ENCODE peak calls at places on chromosome 6, in six cellular contexts. One of them, this sample, is unnamed.

GRCh38 chr6:137799950-137800568 is 67.0 kb upstream of the TNFAIP3 start:
- DNase-seq in lower lobe of right lung: no peak
- DNase-seq in fibroblast of pulmonary artery: peak; percentile 77
- DNase-seq in lower leg skin: no peak
- DNase-seq in GM12865: peak; percentile 88
- DNase-seq in CD8-positive, alpha-beta T cell: peak; percentile 76
- DNase-seq in this sample: peak; percentile 47

GRCh38 chr6:11263185-11263817 is 30.8 kb upstream of the NEDD9 start:
- DNase-seq in lower lobe of right lung: peak; percentile 73
- DNase-seq in fibroblast of pulmonary artery: peak; percentile 91
- DNase-seq in lower leg skin: peak; percentile 92
- DNase-seq in GM12865: no peak
- DNase-seq in CD8-positive, alpha-beta T cell: no peak
- DNase-seq in this sample: no peak

GRCh38 chr6:30611150-30611855 is 5.7 kb downstream of the PPP1R10 start:
- DNase-seq in lower lobe of right lung: no peak
- DNase-seq in fibroblast of pulmonary artery: peak; percentile 47
- DNase-seq in lower leg skin: no peak
- DNase-seq in GM12865: no peak
- DNase-seq in CD8-positive, alpha-beta T cell: no peak
- DNase-seq in this sample: no peak

GRCh38 chr6:122648726-122649125 is 38.5 kb downstream of the PKIB start:
- DNase-seq in lower lobe of right lung: no peak
- DNase-seq in fibroblast of pulmonary artery: no peak
- DNase-seq in lower leg skin: no peak
- DNase-seq in GM12865: no peak
- DNase-seq in CD8-positive, alpha-beta T cell: no peak
- DNase-seq in this sample: no peak

GRCh38 chr6:100382767-100383195 is 81.9 kb downstream of the SIM1 start:
- DNase-seq in lower lobe of right lung: no peak
- DNase-seq in fibroblast of pulmonary artery: no peak
- DNase-seq in lower leg skin: no peak
- DNase-seq in GM12865: no peak
- DNase-seq in CD8-positive, alpha-beta T cell: no peak
- DNase-seq in this sample: no peak

GRCh38 chr6:122651031-122651430 is 40.8 kb downstream of the PKIB start:
- DNase-seq in lower lobe of right lung: no peak
- DNase-seq in fibroblast of pulmonary artery: no peak
- DNase-seq in lower leg skin: no peak
- DNase-seq in GM12865: no peak
- DNase-seq in CD8-positive, alpha-beta T cell: no peak
- DNase-seq in this sample: no peak

GRCh38 chr6:53651764-53652401 is 13.7 kb downstream of the KLHL31 start:
- DNase-seq in lower lobe of right lung: peak; percentile 88
- DNase-seq in fibroblast of pulmonary artery: peak; percentile 48
- DNase-seq in lower leg skin: peak; percentile 90
- DNase-seq in GM12865: peak; percentile 71
- DNase-seq in CD8-positive, alpha-beta T cell: peak; percentile 78
- DNase-seq in this sample: peak; percentile 51

GRCh38 chr6:146913842-146914562 is 290.2 kb upstream of the STXBP5 start:
- DNase-seq in lower lobe of right lung: peak; percentile 75
- DNase-seq in fibroblast of pulmonary artery: peak; percentile 99
- DNase-seq in lower leg skin: peak; percentile 87
- DNase-seq in GM12865: no peak
- DNase-seq in CD8-positive, alpha-beta T cell: no peak
- DNase-seq in this sample: no peak

GRCh38 chr6:112416885-112417284 is 69.8 kb downstream of the RFPL4B start:
- DNase-seq in lower lobe of right lung: no peak
- DNase-seq in fibroblast of pulmonary artery: no peak
- DNase-seq in lower leg skin: no peak
- DNase-seq in GM12865: no peak
- DNase-seq in CD8-positive, alpha-beta T cell: no peak
- DNase-seq in this sample: no peak

GRCh38 chr6:27861276-27861840 is 50.8 kb downstream of the OR2B2 start:
- DNase-seq in lower lobe of right lung: no peak
- DNase-seq in fibroblast of pulmonary artery: no peak
- DNase-seq in lower leg skin: no peak
- DNase-seq in GM12865: no peak
- DNase-seq in CD8-positive, alpha-beta T cell: no peak
- DNase-seq in this sample: no peak

GRCh38 chr6:170229851-170230519 is 60.9 kb downstream of the DLL1 start:
- DNase-seq in lower lobe of right lung: no peak
- DNase-seq in fibroblast of pulmonary artery: no peak
- DNase-seq in lower leg skin: no peak
- DNase-seq in GM12865: no peak
- DNase-seq in CD8-positive, alpha-beta T cell: no peak
- DNase-seq in this sample: no peak

GRCh38 chr6:152173957-152174356 is 366.5 kb downstream of the ESR1 start:
- DNase-seq in lower lobe of right lung: no peak
- DNase-seq in fibroblast of pulmonary artery: no peak
- DNase-seq in lower leg skin: no peak
- DNase-seq in GM12865: no peak
- DNase-seq in CD8-positive, alpha-beta T cell: no peak
- DNase-seq in this sample: no peak

GRCh38 chr6:33817520-33817919 is 13.7 kb upstream of the MLN start:
- DNase-seq in lower lobe of right lung: peak; percentile 10
- DNase-seq in fibroblast of pulmonary artery: no peak
- DNase-seq in lower leg skin: no peak
- DNase-seq in GM12865: no peak
- DNase-seq in CD8-positive, alpha-beta T cell: no peak
- DNase-seq in this sample: no peak

DNA sequence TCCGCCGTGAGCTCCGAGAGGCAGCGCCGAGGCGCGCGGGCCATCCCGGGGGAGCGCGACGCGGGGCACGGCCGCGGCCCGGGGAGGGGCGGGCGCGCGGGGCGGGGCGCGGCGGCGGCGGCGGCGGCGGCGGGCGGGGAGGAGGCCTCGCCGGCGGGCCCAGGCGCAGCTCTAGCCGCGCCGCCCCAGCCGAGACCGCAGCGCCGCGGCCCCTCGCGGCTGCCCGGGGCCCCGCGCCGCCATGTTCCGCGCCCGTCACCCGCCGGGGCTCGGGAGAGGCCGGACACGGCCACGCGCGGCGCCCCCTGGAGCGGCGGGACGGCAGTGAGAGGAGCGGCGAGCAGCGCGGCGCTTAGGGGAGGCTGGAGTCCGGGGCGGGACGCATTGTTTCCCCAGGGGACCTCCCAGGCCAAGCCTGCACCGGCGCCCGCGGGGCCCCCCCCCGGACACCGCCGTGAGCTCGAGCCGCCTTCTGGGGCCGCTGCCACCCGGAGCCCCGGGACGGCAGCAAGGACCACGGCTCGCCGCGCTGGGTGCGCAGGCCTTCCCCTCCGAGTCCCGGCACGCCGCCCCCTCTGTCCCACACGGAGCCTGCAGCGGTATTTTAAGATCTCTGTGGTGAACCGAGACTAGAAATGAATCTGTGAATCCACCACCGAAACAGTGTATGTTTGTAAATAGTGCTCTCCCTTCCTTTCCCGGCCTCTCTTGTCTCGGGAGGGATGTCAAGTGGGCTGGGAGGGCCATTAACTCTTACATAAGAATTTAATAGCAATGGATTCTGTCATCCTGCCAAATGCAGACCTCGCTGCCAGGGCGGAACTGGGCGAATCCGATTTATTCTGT is at the start of gene KIF13A:
- DNase-seq in lower lobe of right lung: peak; percentile 81
- DNase-seq in fibroblast of pulmonary artery: peak; percentile 63
- DNase-seq in lower leg skin: peak; percentile 91
- DNase-seq in GM12865: peak; percentile 72
- DNase-seq in CD8-positive, alpha-beta T cell: peak; percentile 15
- DNase-seq in this sample: peak; percentile 83
- TF ChIP-seq CTCF in lower lobe of right lung: peak; percentile 23
- TF ChIP-seq CTCF in fibroblast of pulmonary artery: no peak
- TF ChIP-seq CTCF in lower leg skin: no peak
- TF ChIP-seq CTCF in GM12865: peak; percentile 11
- TF ChIP-seq CTCF in CD8-positive, alpha-beta T cell: no peak
- TF ChIP-seq CTCF in this sample: peak; percentile 52

DNA sequence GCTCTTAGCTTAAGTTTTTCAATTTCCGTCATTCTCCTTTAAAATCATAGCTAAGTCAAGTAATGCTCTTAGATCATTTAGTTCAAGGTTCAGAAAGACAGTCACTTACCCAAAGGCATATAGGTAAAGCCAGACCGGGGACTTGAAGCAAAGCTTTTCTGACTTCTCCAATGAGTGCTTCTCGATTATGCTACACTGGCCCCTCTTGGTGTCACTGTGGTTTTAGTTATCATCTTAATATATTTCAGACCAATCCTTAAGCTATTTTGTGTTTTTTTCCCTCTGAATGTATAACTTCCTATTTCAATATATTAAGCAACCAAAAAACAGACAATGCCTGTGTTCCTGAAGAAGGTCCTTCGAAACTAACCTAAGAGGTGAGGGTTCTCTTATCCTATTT is 3.8 kb downstream of the PRDM1 start:
- DNase-seq in lower lobe of right lung: no peak
- DNase-seq in fibroblast of pulmonary artery: peak; percentile 38
- DNase-seq in lower leg skin: no peak
- DNase-seq in GM12865: peak; percentile 69
- DNase-seq in CD8-positive, alpha-beta T cell: no peak
- DNase-seq in this sample: no peak
- TF ChIP-seq CTCF in lower lobe of right lung: no peak
- TF ChIP-seq CTCF in fibroblast of pulmonary artery: no peak
- TF ChIP-seq CTCF in lower leg skin: no peak
- TF ChIP-seq CTCF in GM12865: peak; percentile 17
- TF ChIP-seq CTCF in CD8-positive, alpha-beta T cell: no peak
- TF ChIP-seq CTCF in this sample: peak; percentile 26

GRCh38 chr6:39870950-39871349 is 63.3 kb downstream of the MOCS1 start:
- DNase-seq in lower lobe of right lung: no peak
- DNase-seq in fibroblast of pulmonary artery: no peak
- DNase-seq in lower leg skin: no peak
- DNase-seq in GM12865: no peak
- DNase-seq in CD8-positive, alpha-beta T cell: no peak
- DNase-seq in this sample: no peak
- TF ChIP-seq CTCF in lower lobe of right lung: no peak
- TF ChIP-seq CTCF in fibroblast of pulmonary artery: peak; percentile 21
- TF ChIP-seq CTCF in lower leg skin: no peak
- TF ChIP-seq CTCF in GM12865: no peak
- TF ChIP-seq CTCF in CD8-positive, alpha-beta T cell: no peak
- TF ChIP-seq CTCF in this sample: peak; percentile 14

GRCh38 chr6:121309768-121310473 is 24.4 kb downstream of the TBC1D32 start:
- DNase-seq in lower lobe of right lung: no peak
- DNase-seq in fibroblast of pulmonary artery: peak; percentile 61
- DNase-seq in lower leg skin: no peak
- DNase-seq in GM12865: no peak
- DNase-seq in CD8-positive, alpha-beta T cell: no peak
- DNase-seq in this sample: no peak

GRCh38 chr6:121302882-121303281 is 31.4 kb downstream of the TBC1D32 start:
- DNase-seq in lower lobe of right lung: no peak
- DNase-seq in fibroblast of pulmonary artery: no peak
- DNase-seq in lower leg skin: no peak
- DNase-seq in GM12865: no peak
- DNase-seq in CD8-positive, alpha-beta T cell: no peak
- DNase-seq in this sample: no peak

GRCh38 chr6:121310495-121310894 is 23.8 kb downstream of the TBC1D32 start:
- DNase-seq in lower lobe of right lung: no peak
- DNase-seq in fibroblast of pulmonary artery: no peak
- DNase-seq in lower leg skin: no peak
- DNase-seq in GM12865: no peak
- DNase-seq in CD8-positive, alpha-beta T cell: no peak
- DNase-seq in this sample: no peak

GRCh38 chr6:121305957-121306607 is 28.2 kb downstream of the TBC1D32 start:
- DNase-seq in lower lobe of right lung: no peak
- DNase-seq in fibroblast of pulmonary artery: peak; percentile 63
- DNase-seq in lower leg skin: no peak
- DNase-seq in GM12865: peak; percentile 53
- DNase-seq in CD8-positive, alpha-beta T cell: no peak
- DNase-seq in this sample: peak; percentile 21
- TF ChIP-seq CTCF in lower lobe of right lung: peak; percentile 42
- TF ChIP-seq CTCF in fibroblast of pulmonary artery: peak; percentile 61
- TF ChIP-seq CTCF in lower leg skin: no peak
- TF ChIP-seq CTCF in GM12865: peak; percentile 57
- TF ChIP-seq CTCF in CD8-positive, alpha-beta T cell: peak; percentile 59
- TF ChIP-seq CTCF in this sample: peak; percentile 60

GRCh38 chr6:35742842-35743241 is 6.0 kb downstream of the ARMC12 start:
- DNase-seq in lower lobe of right lung: no peak
- DNase-seq in fibroblast of pulmonary artery: no peak
- DNase-seq in lower leg skin: no peak
- DNase-seq in GM12865: no peak
- DNase-seq in CD8-positive, alpha-beta T cell: no peak
- DNase-seq in this sample: no peak
- TF ChIP-seq CTCF in lower lobe of right lung: no peak
- TF ChIP-seq CTCF in fibroblast of pulmonary artery: no peak
- TF ChIP-seq CTCF in lower leg skin: no peak
- TF ChIP-seq CTCF in GM12865: no peak
- TF ChIP-seq CTCF in CD8-positive, alpha-beta T cell: no peak
- TF ChIP-seq CTCF in this sample: no peak

DNA sequence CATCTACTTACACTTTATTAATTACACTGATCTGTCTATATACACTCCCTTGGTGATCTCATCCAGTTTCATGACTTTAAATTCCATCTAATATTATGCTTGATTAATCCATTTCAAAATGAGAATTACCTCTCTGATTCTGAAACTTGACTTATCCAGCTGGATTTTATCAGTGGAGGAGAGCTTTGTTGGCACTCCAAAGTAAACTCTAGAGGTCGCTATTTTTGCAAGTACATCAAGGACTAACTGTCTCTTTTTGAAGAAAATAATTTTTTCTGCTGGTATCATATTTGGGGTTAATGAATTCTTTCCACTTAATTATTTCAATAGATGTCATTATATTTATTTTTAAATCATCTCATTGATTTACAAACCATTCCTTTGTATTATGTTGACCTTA is 630.3 kb upstream of the MAN1A1 start:
- DNase-seq in lower lobe of right lung: no peak
- DNase-seq in fibroblast of pulmonary artery: peak; percentile 12
- DNase-seq in lower leg skin: no peak
- DNase-seq in GM12865: peak; percentile 8
- DNase-seq in CD8-positive, alpha-beta T cell: no peak
- DNase-seq in this sample: no peak
- TF ChIP-seq CTCF in lower lobe of right lung: no peak
- TF ChIP-seq CTCF in fibroblast of pulmonary artery: peak; percentile 36
- TF ChIP-seq CTCF in lower leg skin: no peak
- TF ChIP-seq CTCF in GM12865: peak; percentile 37
- TF ChIP-seq CTCF in CD8-positive, alpha-beta T cell: no peak
- TF ChIP-seq CTCF in this sample: peak; percentile 34

GRCh38 chr6:115271434-115271833 is 789.3 kb downstream of the FRK start:
- DNase-seq in lower lobe of right lung: no peak
- DNase-seq in fibroblast of pulmonary artery: no peak
- DNase-seq in lower leg skin: no peak
- DNase-seq in GM12865: no peak
- DNase-seq in CD8-positive, alpha-beta T cell: no peak
- DNase-seq in this sample: no peak
- TF ChIP-seq CTCF in lower lobe of right lung: no peak
- TF ChIP-seq CTCF in fibroblast of pulmonary artery: no peak
- TF ChIP-seq CTCF in lower leg skin: no peak
- TF ChIP-seq CTCF in GM12865: no peak
- TF ChIP-seq CTCF in CD8-positive, alpha-beta T cell: no peak
- TF ChIP-seq CTCF in this sample: no peak

GRCh38 chr6:52063584-52064400 is 23.6 kb downstream of the PKHD1 start:
- DNase-seq in lower lobe of right lung: no peak
- DNase-seq in fibroblast of pulmonary artery: peak; percentile 20
- DNase-seq in lower leg skin: no peak
- DNase-seq in GM12865: peak; percentile 78
- DNase-seq in CD8-positive, alpha-beta T cell: peak; percentile 41
- DNase-seq in this sample: peak; percentile 37
- TF ChIP-seq CTCF in lower lobe of right lung: peak; percentile 48
- TF ChIP-seq CTCF in fibroblast of pulmonary artery: peak; percentile 33
- TF ChIP-seq CTCF in lower leg skin: no peak
- TF ChIP-seq CTCF in GM12865: peak; percentile 71
- TF ChIP-seq CTCF in CD8-positive, alpha-beta T cell: peak; percentile 49
- TF ChIP-seq CTCF in this sample: peak; percentile 53

GRCh38 chr6:159311618-159312017 is 142.4 kb downstream of the FNDC1 start:
- DNase-seq in lower lobe of right lung: no peak
- DNase-seq in fibroblast of pulmonary artery: no peak
- DNase-seq in lower leg skin: no peak
- DNase-seq in GM12865: peak; percentile 14
- DNase-seq in CD8-positive, alpha-beta T cell: no peak
- DNase-seq in this sample: no peak
- TF ChIP-seq CTCF in lower lobe of right lung: no peak
- TF ChIP-seq CTCF in fibroblast of pulmonary artery: no peak
- TF ChIP-seq CTCF in lower leg skin: no peak
- TF ChIP-seq CTCF in GM12865: peak; percentile 13
- TF ChIP-seq CTCF in CD8-positive, alpha-beta T cell: no peak
- TF ChIP-seq CTCF in this sample: no peak

GRCh38 chr6:3887150-3887700 is 38.1 kb downstream of the FAM50B start:
- DNase-seq in lower lobe of right lung: no peak
- DNase-seq in fibroblast of pulmonary artery: peak; percentile 68
- DNase-seq in lower leg skin: peak; percentile 85
- DNase-seq in GM12865: peak; percentile 16
- DNase-seq in CD8-positive, alpha-beta T cell: no peak
- DNase-seq in this sample: peak; percentile 15
- TF ChIP-seq CTCF in lower lobe of right lung: peak; percentile 51
- TF ChIP-seq CTCF in fibroblast of pulmonary artery: peak; percentile 62
- TF ChIP-seq CTCF in lower leg skin: no peak
- TF ChIP-seq CTCF in GM12865: peak; percentile 33
- TF ChIP-seq CTCF in CD8-positive, alpha-beta T cell: no peak
- TF ChIP-seq CTCF in this sample: peak; percentile 30